ENCODE peak calls at places on chromosomes 4 and X, in nine cellular contexts. L is H7, C is sigmoid colon, V is MG63, X is A549, G is mammary epithelial cell, P is left ventricle myocardium inferior, Z is psoas muscle, K is IMR-90. W is an unnamed sample.
A peak's percentile ranks its signal among the peaks of the same experiment; 100 is the strongest.

GRCh38 chrX:49947778-49948177 is 25.4 kb downstream of the CLCN5 start:
- DNase-seq in L (no peak), C (no peak), V (no peak), X (no peak), G (no peak), P (no peak), Z (no peak), K (no peak), W (no peak)

GRCh38 chrX:100319716-100320115 is 90.4 kb downstream of the PCDH19 start:
- DNase-seq in L (no peak), C (no peak), V (peak; percentile 4), X (no peak), G (no peak), P (no peak), Z (no peak), K (no peak), W (no peak)

GRCh38 chrX:109281478-109282275 is 200.2 kb downstream of the GUCY2F start:
- DNase-seq in L (peak; percentile 8), C (no peak), V (no peak), X (no peak), G (peak; percentile 5), P (no peak), Z (no peak), K (no peak), W (peak; percentile 0)

GRCh38 chr4:28427306-28428085 is 1566.9 kb downstream of the STIM2 start:
- DNase-seq in L (no peak), C (no peak), V (no peak), X (no peak), G (no peak), P (no peak), Z (no peak), K (no peak), W (no peak)

GRCh38 chrX:41405551-41405950 is 41.6 kb upstream of the NYX start:
- DNase-seq in L (no peak), C (no peak), V (no peak), X (no peak), G (no peak), P (no peak), Z (no peak), K (no peak), W (no peak)

GRCh38 chr4:37639551-37640293 is 46.5 kb downstream of the RELL1 start:
- DNase-seq in L (no peak), C (no peak), V (no peak), X (no peak), G (no peak), P (no peak), Z (no peak), K (no peak), W (no peak)

GRCh38 chr4:83128235-83128929 is 13.9 kb upstream of the PLAC8 start:
- DNase-seq in L (no peak), C (no peak), V (peak; percentile 17), X (peak; percentile 28), G (peak; percentile 86), P (no peak), Z (no peak), K (peak; percentile 90), W (no peak)

GRCh38 chrX:338836-339400 is 20.3 kb upstream of the GTPBP6 start:
- DNase-seq in L (peak; percentile 73), C (peak; percentile 40), V (no peak), X (no peak), G (no peak), P (peak; percentile 9), Z (peak; percentile 51), K (no peak), W (no peak)

GRCh38 chr4:102717448-102718092 is 43.2 kb downstream of the MANBA start:
- DNase-seq in L (no peak), C (no peak), V (peak; percentile 10), X (peak; percentile 44), G (peak; percentile 65), P (no peak), Z (no peak), K (no peak), W (no peak)

GRCh38 chr4:148634476-148634875 is 192.3 kb upstream of the NR3C2 start:
- DNase-seq in L (no peak), C (no peak), V (no peak), X (no peak), G (peak; percentile 81), P (no peak), Z (no peak), K (peak; percentile 20), W (no peak)

GRCh38 chr4:6885953-6886557 is 23.6 kb upstream of the TBC1D14 start:
- DNase-seq in L (peak; percentile 57), C (peak; percentile 82), V (no peak), X (peak; percentile 31), G (peak; percentile 46), P (peak; percentile 64), Z (peak; percentile 85), K (peak; percentile 66), W (peak; percentile 22)

GRCh38 chr4:96164814-96165351 is 325.0 kb downstream of the PDHA2 start:
- DNase-seq in L (no peak), C (no peak), V (peak; percentile 5), X (no peak), G (peak; percentile 55), P (no peak), Z (no peak), K (peak; percentile 16), W (no peak)

GRCh38 chr4:21077967-21078366 is 377.7 kb downstream of the PACRGL start:
- DNase-seq in L (no peak), C (no peak), V (no peak), X (no peak), G (no peak), P (no peak), Z (no peak), K (no peak), W (no peak)

GRCh38 chr4:121484633-121485032 is 103.8 kb upstream of the QRFPR start:
- DNase-seq in L (peak; percentile 40), C (no peak), V (peak; percentile 9), X (peak; percentile 38), G (peak; percentile 50), P (no peak), Z (no peak), K (peak; percentile 66), W (no peak)

GRCh38 chrX:150507251-150507856 is 61.1 kb upstream of the MTM1 start:
- DNase-seq in L (peak; percentile 80), C (no peak), V (peak; percentile 22), X (no peak), G (no peak), P (peak; percentile 25), Z (no peak), K (no peak), W (no peak)

DNA sequence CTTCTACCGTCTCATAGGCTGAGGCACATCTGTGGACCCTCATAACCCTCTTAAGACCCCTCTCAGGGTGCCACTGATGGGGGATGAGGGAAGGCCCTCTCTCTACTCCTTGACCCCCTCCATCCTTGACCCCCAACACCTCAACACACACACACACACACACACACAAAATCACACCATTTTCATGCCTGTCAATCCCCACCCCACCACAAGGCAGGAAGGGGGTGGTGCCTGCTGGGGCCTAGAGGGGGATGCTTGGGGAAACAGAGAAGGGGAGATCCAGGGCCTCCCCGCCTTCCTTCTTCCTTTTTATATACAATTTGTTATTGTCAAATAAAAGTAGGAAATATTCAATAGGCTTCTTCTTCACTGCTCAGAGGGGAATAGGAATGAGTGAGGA is 1.2 kb upstream of the EBP start:
- DNase-seq in L (no peak), C (no peak), V (no peak), X (no peak), G (no peak), P (no peak), Z (no peak), K (no peak), W (no peak)
- H3K4me3 ChIP-seq in L (no peak overlapping the region), C (no peak overlapping the region), V (no peak overlapping the region), X (no peak overlapping the region), G (no peak overlapping the region), P (no peak overlapping the region), Z (no peak overlapping the region), K (no peak overlapping the region), W (no peak overlapping the region)

DNA sequence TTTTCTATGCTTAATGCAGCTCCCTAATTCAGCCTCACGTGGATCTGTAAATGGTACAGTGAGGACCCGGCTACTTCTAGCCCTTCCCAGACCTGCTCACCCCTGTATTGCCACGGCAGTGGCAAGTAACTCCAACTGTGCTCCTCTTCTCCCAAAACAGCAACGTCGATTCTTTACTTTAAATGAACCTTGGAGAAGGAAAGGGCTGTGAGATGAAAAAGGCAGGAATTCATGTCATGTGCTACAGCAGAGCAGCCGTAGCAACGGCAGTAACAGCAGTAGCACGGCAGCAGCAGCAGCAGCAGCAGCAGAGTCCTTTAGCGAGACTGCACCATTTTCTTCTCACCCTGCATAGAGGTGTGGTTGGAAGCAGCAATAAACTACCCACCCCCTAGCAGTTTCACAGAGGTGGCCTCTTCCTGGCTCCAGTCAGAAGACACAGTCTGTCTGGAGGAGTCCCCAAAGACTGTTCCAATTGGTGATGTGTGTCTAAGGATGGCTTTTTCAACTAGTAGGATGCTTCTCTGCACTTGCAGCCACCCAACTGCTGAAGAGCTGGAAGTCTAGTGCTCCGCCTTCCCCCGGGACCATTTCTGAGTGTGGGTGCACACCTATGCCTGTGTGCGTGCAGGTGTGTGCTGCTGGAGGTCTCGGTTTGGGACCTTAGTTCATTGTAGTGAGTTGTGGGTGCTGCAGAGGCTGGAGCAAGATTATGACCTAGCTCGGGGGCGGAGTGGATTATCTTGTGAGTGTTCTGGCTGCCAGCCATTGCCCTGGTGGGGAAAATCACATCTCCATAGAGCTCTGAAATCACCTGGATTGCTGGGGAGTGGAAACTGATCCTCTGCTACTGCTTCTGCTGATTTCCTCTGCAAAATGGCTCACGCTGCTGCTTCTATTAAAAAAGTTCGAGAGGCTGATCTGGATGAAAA is 67.2 kb downstream of the ANK2 start:
- DNase-seq in L (no peak), C (no peak), V (no peak), X (no peak), G (no peak), P (no peak), Z (no peak), K (no peak), W (no peak)
- H3K4me3 ChIP-seq in L (no peak overlapping the region), C (no peak overlapping the region), V (no peak overlapping the region), X (no peak overlapping the region), G (no peak overlapping the region), P (peak overlapping the region; percentile 33), Z (no peak overlapping the region), K (no peak overlapping the region), W (no peak overlapping the region)

GRCh38 chrX:136182394-136182793 is 35.1 kb downstream of the FHL1 start:
- DNase-seq in L (no peak), C (peak; percentile 78), V (no peak), X (no peak), G (no peak), P (no peak), Z (no peak), K (no peak), W (no peak)

GRCh38 chrX:136171420-136171819 is 24.1 kb downstream of the FHL1 start:
- DNase-seq in L (no peak), C (no peak), V (no peak), X (no peak), G (no peak), P (no peak), Z (no peak), K (no peak), W (no peak)

GRCh38 chrX:136179133-136179532 is 31.8 kb downstream of the FHL1 start:
- DNase-seq in L (no peak), C (no peak), V (no peak), X (no peak), G (no peak), P (no peak), Z (no peak), K (no peak), W (no peak)

GRCh38 chrX:136176399-136176825 is 29.1 kb downstream of the FHL1 start:
- DNase-seq in L (no peak), C (peak; percentile 84), V (peak; percentile 64), X (peak; percentile 6), G (peak; percentile 39), P (no peak), Z (no peak), K (peak; percentile 90), W (no peak)
- H3K4me3 ChIP-seq in L (no peak overlapping the region), C (no peak overlapping the region), V (no peak overlapping the region), X (no peak overlapping the region), G (no peak overlapping the region), P (peak overlapping the region; percentile 6), Z (peak overlapping the region; percentile 37), K (no peak overlapping the region), W (no peak overlapping the region)

GRCh38 chrX:137550561-137551305 is 15.2 kb upstream of the ZIC3 start:
- DNase-seq in L (peak; percentile 78), C (no peak), V (no peak), X (no peak), G (no peak), P (no peak), Z (no peak), K (no peak), W (no peak)
- H3K4me3 ChIP-seq in L (peak overlapping the region; percentile 37), C (no peak overlapping the region), V (no peak overlapping the region), X (no peak overlapping the region), G (no peak overlapping the region), P (peak overlapping the region; percentile 42), Z (peak overlapping the region; percentile 6), K (no peak overlapping the region), W (no peak overlapping the region)

W was measured in LNCaP clone FGC.